ENCODE peak calls at places on chromosomes 3 and 15, in four cellular contexts. One of them, this sample, is unnamed.

GRCh38 chr15:93028111-93028631 is 60.8 kb downstream of the RGMA start:
- DNase-seq in uterus: no peak
- DNase-seq in adrenal gland: no peak
- DNase-seq in stomach: no peak
- DNase-seq in this sample: no peak

GRCh38 chr3:81764665-81765064 is 3.2 kb upstream of the GBE1 start:
- DNase-seq in uterus: no peak
- DNase-seq in adrenal gland: no peak
- DNase-seq in stomach: no peak
- DNase-seq in this sample: no peak

GRCh38 chr3:37183375-37183831 is 9.0 kb upstream of the LRRFIP2 start:
- DNase-seq in uterus: no peak
- DNase-seq in adrenal gland: no peak
- DNase-seq in stomach: no peak
- DNase-seq in this sample: no peak

GRCh38 chr15:83905874-83906273 is 252.0 kb downstream of the ADAMTSL3 start:
- DNase-seq in uterus: no peak
- DNase-seq in adrenal gland: no peak
- DNase-seq in stomach: no peak
- DNase-seq in this sample: no peak

GRCh38 chr3:133827136-133827535 is 21.5 kb downstream of the SRPRB start:
- DNase-seq in uterus: no peak
- DNase-seq in adrenal gland: no peak
- DNase-seq in stomach: no peak
- DNase-seq in this sample: no peak

GRCh38 chr15:70344666-70345065 is 246.9 kb upstream of the TLE3 start:
- DNase-seq in uterus: no peak
- DNase-seq in adrenal gland: peak
- DNase-seq in stomach: peak
- DNase-seq in this sample: no peak

GRCh38 chr3:111954228-111954990 is 24.4 kb upstream of the ABHD10 start:
- DNase-seq in uterus: no peak
- DNase-seq in adrenal gland: no peak
- DNase-seq in stomach: no peak
- DNase-seq in this sample: no peak

GRCh38 chr15:40922608-40923005 is 6.5 kb upstream of the DLL4 start:
- DNase-seq in uterus: no peak
- DNase-seq in adrenal gland: no peak
- DNase-seq in stomach: no peak
- DNase-seq in this sample: no peak

GRCh38 chr3:88742066-88742465 is 365.4 kb upstream of the EPHA3 start:
- DNase-seq in uterus: no peak
- DNase-seq in adrenal gland: no peak
- DNase-seq in stomach: no peak
- DNase-seq in this sample: no peak

GRCh38 chr3:67031986-67032385 is 33.9 kb downstream of the KBTBD8 start:
- DNase-seq in uterus: no peak
- DNase-seq in adrenal gland: no peak
- DNase-seq in stomach: no peak
- DNase-seq in this sample: no peak

GRCh38 chr3:169811606-169812123 is 1.0 kb upstream of the LRRIQ4 start:
- DNase-seq in uterus: no peak
- DNase-seq in adrenal gland: no peak
- DNase-seq in stomach: no peak
- DNase-seq in this sample: no peak

GRCh38 chr3:148223266-148223665 is 474.4 kb upstream of the AGTR1 start:
- DNase-seq in uterus: no peak
- DNase-seq in adrenal gland: no peak
- DNase-seq in stomach: no peak
- DNase-seq in this sample: no peak

GRCh38 chr15:86743283-86743903 is 663.7 kb downstream of the AGBL1 start:
- DNase-seq in uterus: no peak
- DNase-seq in adrenal gland: no peak
- DNase-seq in stomach: peak
- DNase-seq in this sample: peak

GRCh38 chr3:49133226-49133951 is 539 bp upstream of the LAMB2 start:
- DNase-seq in uterus: peak
- DNase-seq in adrenal gland: peak
- DNase-seq in stomach: peak
- DNase-seq in this sample: no peak

GRCh38 chr3:144670560-144670959 is 698.9 kb downstream of the DIPK2A start:
- DNase-seq in uterus: no peak
- DNase-seq in adrenal gland: no peak
- DNase-seq in stomach: no peak
- DNase-seq in this sample: no peak

GRCh38 chr15:77874071-77874470 is 203.4 kb downstream of the TBC1D2B start:
- DNase-seq in uterus: no peak
- DNase-seq in adrenal gland: no peak
- DNase-seq in stomach: no peak
- DNase-seq in this sample: no peak

GRCh38 chr15:34014556-34014955 is 24.4 kb downstream of the AVEN start:
- DNase-seq in uterus: no peak
- DNase-seq in adrenal gland: no peak
- DNase-seq in stomach: no peak
- DNase-seq in this sample: no peak

GRCh38 chr3:44914936-44915335 is 40.5 kb downstream of the TGM4 start:
- DNase-seq in uterus: no peak
- DNase-seq in adrenal gland: no peak
- DNase-seq in stomach: no peak
- DNase-seq in this sample: no peak
- TF ChIP-seq CTCF in uterus: no peak
- TF ChIP-seq CTCF in adrenal gland: peak
- TF ChIP-seq CTCF in stomach: no peak
- TF ChIP-seq CTCF in this sample: no peak

DNA sequence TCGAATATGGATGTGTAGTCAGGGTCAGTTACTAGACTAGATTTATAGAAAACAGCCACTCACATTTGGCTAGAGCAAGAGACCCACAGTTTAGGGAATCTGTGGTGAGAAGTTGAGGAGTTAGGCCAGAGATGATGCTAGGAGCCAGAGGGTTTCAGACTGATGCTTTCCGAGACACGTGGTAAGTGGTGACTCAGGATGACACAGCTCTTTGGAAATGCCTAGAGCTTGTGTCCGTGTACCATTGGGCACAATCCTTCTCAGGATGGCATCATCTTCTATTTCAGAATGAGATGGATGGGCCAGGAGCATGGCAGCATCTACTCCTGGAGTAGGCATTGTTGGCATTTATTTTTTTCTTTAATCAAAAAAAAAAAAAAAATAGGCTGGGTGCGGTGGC is 28.5 kb downstream of the PTPRG start:
- DNase-seq in uterus: no peak
- DNase-seq in adrenal gland: no peak
- DNase-seq in stomach: no peak
- DNase-seq in this sample: no peak
- H3K27ac ChIP-seq in uterus: no peak
- H3K27ac ChIP-seq in adrenal gland: no peak
- H3K27ac ChIP-seq in stomach: no peak
- H3K27ac ChIP-seq in this sample: no peak

DNA sequence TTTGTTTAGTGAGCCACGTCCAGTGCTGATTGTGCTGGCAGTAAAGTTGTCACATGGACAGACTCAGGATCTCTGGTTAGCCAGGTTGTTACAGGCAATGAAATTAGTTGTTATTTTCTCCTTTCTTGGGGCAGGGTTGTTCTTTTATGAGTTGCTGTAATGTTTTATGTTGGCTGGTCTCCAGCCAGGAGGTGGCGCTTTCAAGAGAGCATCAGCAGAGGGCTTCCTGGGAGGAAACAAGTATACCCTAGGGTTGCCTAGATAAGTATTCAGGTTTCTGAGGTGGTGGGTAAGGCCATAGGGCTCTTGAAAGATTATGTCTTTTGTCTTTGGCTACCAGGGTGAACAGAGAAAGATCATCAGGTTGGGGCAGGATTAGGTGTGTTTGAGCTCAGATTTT is 14.5 kb upstream of the CFAP20DC start:
- DNase-seq in uterus: no peak
- DNase-seq in adrenal gland: no peak
- DNase-seq in stomach: no peak
- DNase-seq in this sample: no peak
- TF ChIP-seq CTCF in uterus: no peak
- TF ChIP-seq CTCF in adrenal gland: no peak
- TF ChIP-seq CTCF in stomach: no peak
- TF ChIP-seq CTCF in this sample: no peak

GRCh38 chr3:117104381-117104780 is 394.8 kb downstream of the TUSC7 start:
- DNase-seq in uterus: no peak
- DNase-seq in adrenal gland: no peak
- DNase-seq in stomach: no peak
- DNase-seq in this sample: no peak
- H3K27ac ChIP-seq in uterus: no peak
- H3K27ac ChIP-seq in adrenal gland: no peak
- H3K27ac ChIP-seq in stomach: no peak
- H3K27ac ChIP-seq in this sample: no peak